ENCODE peak calls at places on chromosomes 11 and 22, in seven cellular contexts. H, S, B, E, A, U and J are unnamed samples.

GRCh38 chr11:2698386-2699184 is 1.2 kb downstream of the KCNQ1OT1 start:
- DNase-seq in H (no peak), S (no peak), B (no peak), E (no peak), A (no peak), U (no peak), J (no peak)

GRCh38 chr11:28346209-28346608 is 238.0 kb downstream of the METTL15 start:
- DNase-seq in H (no peak), S (no peak), B (no peak), E (no peak), A (no peak), U (no peak), J (no peak)

GRCh38 chr11:33899383-33900037 is 7.6 kb upstream of the LMO2 start:
- DNase-seq in H (peak; percentile 54), S (peak; percentile 79), B (no peak), E (peak; percentile 98), A (no peak), U (no peak), J (no peak)

GRCh38 chr11:43736502-43737193 is 56.1 kb downstream of the HSD17B12 start:
- DNase-seq in H (no peak), S (no peak), B (no peak), E (peak; percentile 8), A (no peak), U (no peak), J (no peak)

GRCh38 chr11:45580399-45580798 is 85.0 kb downstream of the CHST1 start:
- DNase-seq in H (no peak), S (no peak), B (peak; percentile 10), E (peak; percentile 44), A (no peak), U (no peak), J (no peak)

GRCh38 chr22:21451545-21452520 is 15.4 kb upstream of the TMEM191C start:
- DNase-seq in H (no peak), S (no peak), B (no peak), E (no peak), A (no peak), U (no peak), J (no peak)

GRCh38 chr11:73493838-73494598 is 103.9 kb downstream of the FAM168A start:
- DNase-seq in H (no peak), S (no peak), B (no peak), E (peak; percentile 27), A (no peak), U (peak; percentile 41), J (no peak)

GRCh38 chr22:32473388-32473952 is 1.1 kb upstream of the FBXO7 start:
- DNase-seq in H (no peak), S (no peak), B (peak; percentile 80), E (peak; percentile 81), A (peak; percentile 22), U (no peak), J (no peak)

GRCh38 chr11:78586452-78587046 is 11.9 kb upstream of the NARS2 start:
- DNase-seq in H (no peak), S (no peak), B (peak; percentile 48), E (peak; percentile 23), A (no peak), U (no peak), J (no peak)

GRCh38 chr11:129611661-129612566 is 203.7 kb upstream of the TMEM45B start:
- DNase-seq in H (no peak), S (no peak), B (peak; percentile 18), E (no peak), A (peak; percentile 10), U (no peak), J (no peak)

GRCh38 chr11:121367434-121367833 is 74.9 kb downstream of the SC5D start:
- DNase-seq in H (no peak), S (no peak), B (peak; percentile 95), E (no peak), A (no peak), U (no peak), J (peak; percentile 82)

GRCh38 chr11:128964463-128964930 is 21.8 kb upstream of the TP53AIP1 start:
- DNase-seq in H (no peak), S (no peak), B (no peak), E (peak; percentile 90), A (no peak), U (no peak), J (no peak)

DNA sequence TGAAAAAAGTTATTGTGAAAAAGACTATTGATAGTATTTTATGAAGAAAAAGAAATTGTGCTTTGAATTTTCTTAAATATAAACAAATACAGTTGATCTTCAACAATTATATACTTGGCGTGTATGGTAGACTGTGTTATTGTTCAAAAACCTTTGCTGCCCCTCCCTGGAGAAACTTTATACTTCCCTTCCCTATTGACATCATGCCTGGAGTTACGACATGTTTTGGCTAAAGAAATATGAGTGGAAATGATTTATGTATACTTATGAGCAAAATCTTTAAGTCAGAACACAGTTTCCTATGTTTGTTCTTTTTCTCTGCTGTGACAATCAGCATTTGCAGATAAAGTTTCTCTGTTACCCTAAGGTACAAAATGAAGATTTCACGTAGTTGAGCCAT is 243.8 kb downstream of the TMEM135 start:
- DNase-seq in H (no peak), S (no peak), B (no peak), E (peak; percentile 96), A (no peak), U (no peak), J (no peak)
- TF ChIP-seq CTCF in H (peak; percentile 24), S (no peak), B (no peak), E (peak; percentile 22), A (no peak), U (peak; percentile 21), J (no peak)

GRCh38 chr11:75022759-75023396 is 34.1 kb downstream of the NEU3 start:
- DNase-seq in H (peak; percentile 75), S (no peak), B (peak; percentile 87), E (peak; percentile 83), A (peak; percentile 61), U (peak; percentile 64), J (peak; percentile 47)
- H3K4me3 ChIP-seq in H (no peak overlapping the region), S (no peak overlapping the region), B (no peak overlapping the region), E (no peak overlapping the region), A (no peak overlapping the region), U (no peak overlapping the region), J (no peak overlapping the region)

GRCh38 chr22:45972868-45973212 is 4.1 kb downstream of the WNT7B start:
- DNase-seq in H (no peak), S (no peak), B (no peak), E (no peak), A (no peak), U (no peak), J (no peak)
- TF ChIP-seq CTCF in H (no peak), S (no peak), B (no peak), E (no peak), A (no peak), U (no peak), J (no peak)

DNA sequence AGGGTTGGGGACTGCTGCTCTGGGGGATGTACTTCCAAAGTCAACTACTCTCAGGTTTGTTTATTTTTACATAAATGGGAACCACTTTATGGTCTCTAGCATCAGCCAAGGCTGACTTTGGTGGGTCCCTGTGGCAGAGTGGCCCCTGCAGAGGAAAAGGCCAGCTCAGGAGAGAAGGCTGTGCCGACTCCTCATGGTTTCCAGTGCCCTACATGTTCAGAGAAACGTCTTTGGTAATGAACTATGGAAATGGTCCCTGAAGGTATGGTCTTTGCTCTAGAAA is 3.0 kb upstream of the ZDHHC8 start:
- DNase-seq in H (no peak), S (no peak), B (no peak), E (no peak), A (no peak), U (no peak), J (no peak)
- H3K4me3 ChIP-seq in H (no peak overlapping the region), S (no peak overlapping the region), B (no peak overlapping the region), E (no peak overlapping the region), A (no peak overlapping the region), U (no peak overlapping the region), J (no peak overlapping the region)